ENCODE peak calls at places on chromosomes 2 and 18, in four cellular contexts. A is endodermal cell, R is PC-3, C is HCT116. Y is an unnamed sample.
A peak's percentile ranks its signal among the peaks of the same experiment; 100 is the strongest.

GRCh38 chr2:216217904-216218260 is 108.7 kb downstream of the XRCC5 start:
- DNase-seq in A (no peak), R (no peak), C (no peak), Y (no peak)

GRCh38 chr2:182605166-182605565 is 110.9 kb upstream of the DNAJC10 start:
- DNase-seq in C (no peak), A (no peak), R (no peak), Y (no peak)

GRCh38 chr2:71721362-71721665 is 268.0 kb downstream of the DYSF start:
- DNase-seq in R (no peak), C (no peak), A (no peak), Y (no peak)

GRCh38 chr2:98778741-98779483 is 48.0 kb upstream of the MGAT4A start:
- DNase-seq in R (no peak), A (no peak), C (no peak), Y (no peak)

GRCh38 chr2:148565272-148565894 is 79.2 kb upstream of the EPC2 start:
- DNase-seq in A (peak; percentile 54), C (no peak), R (peak; percentile 49), Y (no peak)

GRCh38 chr18:8423051-8423558 is 186.1 kb upstream of the RAB12 start:
- DNase-seq in A (no peak), C (peak; percentile 15), R (peak; percentile 67), Y (no peak)

GRCh38 chr2:69213832-69214231 is 173.2 kb downstream of the GFPT1 start:
- DNase-seq in A (no peak), C (no peak), R (no peak), Y (no peak)

GRCh38 chr2:128447538-128447885 is 128.8 kb upstream of the HS6ST1 start:
- DNase-seq in R (no peak), C (no peak), A (no peak), Y (no peak)

GRCh38 chr18:41745166-41746049 is 209.6 kb upstream of the PIK3C3 start:
- DNase-seq in C (no peak), A (peak; percentile 91), R (peak; percentile 57), Y (no peak)

GRCh38 chr2:151849413-151850010 is 21.3 kb upstream of the ARL5A start:
- DNase-seq in R (no peak), A (no peak), C (no peak), Y (no peak)

GRCh38 chr18:44758821-44759624 is 78.3 kb downstream of the SETBP1 start:
- DNase-seq in C (no peak), A (no peak), R (no peak), Y (no peak)

GRCh38 chr2:215773728-215774127 is 239.6 kb downstream of the MREG start:
- DNase-seq in C (no peak), A (no peak), R (peak; percentile 63), Y (no peak)

GRCh38 chr2:10914272-10914693 is 2.5 kb downstream of the KCNF1 start:
- DNase-seq in C (no peak), R (no peak), A (peak; percentile 88), Y (no peak)

GRCh38 chr18:25099838-25100393 is 252.1 kb downstream of the ZNF521 start:
- DNase-seq in R (no peak), C (no peak), A (no peak), Y (no peak)

GRCh38 chr18:54805571-54806334 is 22.5 kb upstream of the RAB27B start:
- DNase-seq in R (peak; percentile 81), C (no peak), A (no peak), Y (no peak)

GRCh38 chr18:50405582-50406271 is 30.9 kb downstream of the SKA1 start:
- DNase-seq in C (no peak), R (no peak), A (no peak), Y (no peak)

GRCh38 chr2:160647967-160648685 is 154.5 kb upstream of the RBMS1 start:
- DNase-seq in A (no peak), R (no peak), C (no peak), Y (peak; percentile 84)

GRCh38 chr2:41116106-41116797 is 664.4 kb upstream of the SLC8A1 start:
- DNase-seq in A (no peak), R (peak; percentile 25), C (no peak), Y (no peak)

GRCh38 chr2:173571887-173572680 is 217.4 kb downstream of the CDCA7 start:
- DNase-seq in R (no peak), C (no peak), A (no peak), Y (no peak)

GRCh38 chr2:172551266-172551665 is 4.6 kb upstream of the PDK1 start:
- DNase-seq in C (no peak), A (no peak), R (peak; percentile 4), Y (no peak)

GRCh38 chr18:37476182-37476581 is 89.4 kb downstream of the CELF4 start:
- DNase-seq in A (peak; percentile 85), R (peak; percentile 6), C (peak; percentile 31), Y (no peak)

GRCh38 chr2:100291152-100291970 is 30.9 kb downstream of the LONRF2 start:
- DNase-seq in R (peak; percentile 92), A (peak; percentile 76), C (peak; percentile 97), Y (no peak)

GRCh38 chr18:57595347-57595746 is 8.8 kb upstream of the FECH start:
- DNase-seq in R (no peak), A (peak; percentile 60), C (no peak), Y (no peak)

GRCh38 chr18:46173393-46174316 is 69.5 kb downstream of the HAUS1 start:
- DNase-seq in C (peak; percentile 82), A (peak; percentile 98), R (peak; percentile 75), Y (peak; percentile 98)

GRCh38 chr18:44178476-44178875 is 502.2 kb upstream of the SETBP1 start:
- DNase-seq in R (no peak), C (no peak), A (no peak), Y (peak; percentile 41)

GRCh38 chr2:181741756-181742155 is 61.4 kb upstream of the NEUROD1 start:
- DNase-seq in A (no peak), C (no peak), R (peak; percentile 79), Y (no peak)

GRCh38 chr18:62713651-62714247 is 1.6 kb upstream of the PHLPP1 start:
- DNase-seq in R (no peak), A (peak; percentile 54), C (no peak), Y (peak; percentile 66)

GRCh38 chr2:178012639-178013038 is 59.9 kb downstream of the PDE11A start:
- DNase-seq in C (no peak), A (no peak), R (no peak), Y (no peak)

DNA sequence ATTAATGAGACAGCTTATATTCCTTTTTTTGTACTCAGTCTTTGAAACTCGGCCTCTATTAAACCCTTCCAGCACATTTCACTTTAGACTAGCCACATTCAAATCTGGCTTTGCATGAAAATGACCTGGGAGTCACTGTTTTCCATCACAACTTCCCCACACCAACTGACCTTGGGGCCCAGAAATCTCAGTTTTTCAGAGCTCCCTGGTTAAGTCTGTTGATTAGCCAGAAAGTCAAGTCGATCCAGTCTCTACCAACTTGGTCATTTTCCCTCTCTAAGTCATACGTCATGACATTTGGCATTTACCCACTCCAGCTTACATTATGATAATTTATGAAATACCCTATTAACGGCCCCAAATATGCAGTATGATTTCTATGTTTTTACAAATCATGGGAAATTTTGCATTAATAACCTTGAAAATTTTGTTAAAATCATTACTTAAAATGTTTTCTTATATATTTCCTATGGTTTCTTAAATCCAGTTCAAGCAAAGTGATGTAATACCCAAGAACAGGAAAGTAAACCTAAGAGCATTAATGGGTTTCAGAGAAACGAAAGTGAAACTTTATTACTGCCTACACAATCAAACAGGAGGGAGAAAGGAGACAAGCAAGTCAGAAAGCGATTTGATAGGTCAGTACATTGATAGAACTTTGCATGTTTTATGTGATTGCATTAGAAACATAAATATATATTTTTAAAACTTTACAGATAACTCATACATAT is 77.1 kb downstream of the SPATS2L start:
- DNase-seq in C (no peak), R (no peak), A (no peak), Y (no peak)
- H3K9ac ChIP-seq in C (no peak overlapping the region), R (no peak overlapping the region), A (no peak overlapping the region), Y (no peak overlapping the region)

GRCh38 chr2:225002656-225003045 is 39.6 kb downstream of the DOCK10 start:
- DNase-seq in C (no peak), A (no peak), R (peak; percentile 58), Y (no peak)
- TF ChIP-seq CTCF in C (peak; percentile 13), A (no peak), R (peak; percentile 41), Y (peak; percentile 3)

GRCh38 chr2:2734308-2734707 is 403.2 kb upstream of the MYT1L start:
- DNase-seq in C (no peak), R (no peak), A (no peak), Y (no peak)
- H3K9me3 ChIP-seq in C (no peaks in the 10 kb centered on the region), R (no peaks in the 10 kb centered on the region), A (no peaks in the 10 kb centered on the region), Y (no peaks in the 10 kb centered on the region)

DNA sequence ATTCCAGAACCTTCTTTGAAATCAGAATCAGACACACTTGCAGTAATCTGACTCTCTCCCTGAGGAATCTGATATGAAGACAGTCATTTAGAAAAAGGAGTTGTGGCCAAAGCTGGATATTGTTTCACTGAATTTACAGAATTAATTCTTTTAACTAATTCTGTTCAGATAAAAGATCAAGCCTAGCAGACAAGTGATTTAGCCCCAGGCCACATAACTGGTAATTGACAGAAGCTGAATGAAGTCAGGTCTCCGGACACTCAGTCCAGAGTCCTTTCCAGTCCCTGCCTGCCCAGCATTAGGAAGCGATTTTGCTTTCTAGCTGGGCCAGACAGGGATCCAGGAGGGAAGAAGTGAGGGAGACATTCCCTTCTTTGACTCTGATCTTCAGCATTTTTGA is 110.7 kb upstream of the AQP4 start:
- DNase-seq in C (no peak), R (no peak), A (no peak), Y (no peak)
- H3K9ac ChIP-seq in C (no peak overlapping the region), R (no peak overlapping the region), A (no peak overlapping the region), Y (no peak overlapping the region)

GRCh38 chr18:59783138-59783537 is 85.9 kb upstream of the CCBE1 start:
- DNase-seq in C (peak; percentile 85), A (peak; percentile 85), R (peak; percentile 82), Y (no peak)
- TF ChIP-seq CTCF in C (peak; percentile 66), A (peak; percentile 85), R (peak; percentile 80), Y (peak; percentile 16)

DNA sequence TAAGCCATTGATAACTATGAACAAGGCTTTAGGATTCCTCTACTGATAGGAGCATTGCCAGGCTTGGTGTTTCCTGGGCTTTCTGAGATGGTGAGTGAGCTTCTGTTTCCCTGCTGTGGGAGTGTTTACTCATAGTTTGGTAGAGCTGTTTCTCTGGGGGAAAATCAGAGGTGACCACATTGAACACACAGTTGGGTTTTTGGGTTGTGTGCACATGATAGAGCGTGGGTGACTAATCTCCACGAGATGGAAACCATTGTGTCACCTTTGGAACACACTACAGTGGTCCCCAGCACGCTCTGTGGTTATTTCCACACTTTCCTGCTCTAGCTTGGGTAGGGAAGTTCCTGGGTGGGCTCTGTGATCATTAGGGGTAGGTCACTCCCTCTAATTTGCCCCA is 5.4 kb downstream of the IL1R1 start:
- DNase-seq in R (no peak), A (no peak), C (no peak), Y (no peak)
- H3K9me3 ChIP-seq in R (no peaks in the 10 kb centered on the region), A (peaks cover 19% of the 10 kb centered on the region), C (peaks cover 7% of the 10 kb centered on the region), Y (peaks cover 32% of the 10 kb centered on the region)

DNA sequence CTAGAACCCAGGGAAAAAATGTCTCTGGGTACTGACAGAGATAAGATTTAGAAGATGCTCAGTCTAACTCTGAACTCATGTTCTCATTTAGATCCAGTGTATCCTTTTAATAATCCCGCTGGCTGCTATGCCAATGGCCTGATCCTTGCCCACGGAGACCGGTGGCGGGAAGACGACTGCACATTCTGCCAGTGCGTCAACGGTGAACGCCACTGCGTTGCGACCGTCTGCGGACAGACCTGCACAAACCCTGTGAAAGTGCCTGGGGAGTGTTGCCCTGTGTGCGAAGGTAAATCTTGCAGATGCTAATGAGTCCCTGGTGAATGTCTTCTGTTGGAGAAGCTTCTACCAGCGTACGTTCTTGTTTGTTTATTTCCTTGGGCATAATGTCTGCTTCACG is 118.6 kb downstream of the FEZ2 start:
- DNase-seq in C (no peak), A (no peak), R (no peak), Y (no peak)
- H3K9ac ChIP-seq in C (no peak overlapping the region), A (no peak overlapping the region), R (no peak overlapping the region), Y (no peak overlapping the region)

Y was measured in kidney.